ENCODE peak calls at places on chromosomes 5 and 9, in six cellular contexts. L, J, B, V, O and H are unnamed samples.
A peak's percentile ranks its signal among the peaks of the same experiment; 100 is the strongest.

GRCh38 chr9:112044183-112044582 is 130.9 kb downstream of the SUSD1 start:
- DNase-seq in O (no peak), V (no peak), J (no peak), L (no peak), B (no peak), H (no peak)

GRCh38 chr9:122122903-122123632 is 30.0 kb upstream of the TTLL11 start:
- DNase-seq in J (peak; percentile 72), L (peak; percentile 78), O (peak; percentile 69), B (peak; percentile 70), V (peak; percentile 43), H (no peak)

GRCh38 chr5:61177716-61178115 is 15.4 kb upstream of the SMIM15 start:
- DNase-seq in V (no peak), O (no peak), J (peak; percentile 59), B (no peak), L (no peak), H (no peak)

GRCh38 chr9:111298831-111299603 is 31.0 kb downstream of the OR2K2 start:
- DNase-seq in B (no peak), J (peak; percentile 71), V (peak; percentile 69), O (peak; percentile 56), L (peak; percentile 70), H (peak; percentile 34)

GRCh38 chr5:140631831-140632365 is 1.1 kb downstream of the CD14 start:
- DNase-seq in B (no peak), L (no peak), J (no peak), O (no peak), V (no peak), H (no peak)

GRCh38 chr5:2903451-2904395 is 152.2 kb upstream of the IRX2 start:
- DNase-seq in V (no peak), J (no peak), O (no peak), B (no peak), L (no peak), H (no peak)

GRCh38 chr9:126036881-126037291 is 289.7 kb downstream of the PBX3 start:
- DNase-seq in J (no peak), L (no peak), B (no peak), V (no peak), O (no peak), H (no peak)

GRCh38 chr5:107431998-107432397 is 238.7 kb downstream of the EFNA5 start:
- DNase-seq in B (no peak), O (no peak), J (no peak), V (no peak), L (peak; percentile 91), H (no peak)

GRCh38 chr5:152297866-152298265 is 107.2 kb downstream of the NMUR2 start:
- DNase-seq in J (no peak), B (no peak), L (no peak), O (no peak), V (no peak), H (no peak)

GRCh38 chr9:89425921-89426388 is 72.0 kb downstream of the SEMA4D start:
- DNase-seq in J (no peak), O (no peak), V (peak; percentile 70), B (no peak), L (no peak), H (no peak)

GRCh38 chr9:79224672-79225433 is 346.9 kb upstream of the TLE4 start:
- DNase-seq in O (peak; percentile 89), J (no peak), L (no peak), B (no peak), V (peak; percentile 43), H (peak; percentile 82)

GRCh38 chr5:172544371-172545120 is 90.2 kb upstream of the SH3PXD2B start:
- DNase-seq in J (no peak), V (no peak), O (no peak), B (no peak), L (no peak), H (no peak)

GRCh38 chr5:17228833-17229291 is 11.4 kb downstream of the BASP1 start:
- DNase-seq in L (peak; percentile 31), O (no peak), V (no peak), B (no peak), J (peak; percentile 81), H (no peak)

GRCh38 chr9:4243877-4244812 is 55.7 kb downstream of the GLIS3 start:
- DNase-seq in V (no peak), J (no peak), O (no peak), L (no peak), B (no peak), H (no peak)

GRCh38 chr9:17291766-17292165 is 156.9 kb downstream of the CNTLN start:
- DNase-seq in J (no peak), O (peak; percentile 67), V (peak; percentile 18), L (no peak), B (no peak), H (peak; percentile 16)

GRCh38 chr5:13511442-13511841 is 433.0 kb downstream of the DNAH5 start:
- DNase-seq in B (no peak), O (no peak), J (no peak), V (no peak), L (no peak), H (no peak)

GRCh38 chr9:87725900-87726709 is at the start of gene CTSL:
- DNase-seq in O (peak; percentile 72), J (no peak), L (peak; percentile 80), B (peak; percentile 95), V (no peak), H (no peak)

GRCh38 chr9:136952354-136952855 is 332 bp downstream of the LCN12 start:
- DNase-seq in J (no peak), V (no peak), B (peak; percentile 69), O (no peak), L (no peak), H (no peak)

GRCh38 chr9:134872482-134873231 is 8.0 kb upstream of the FCN2 start:
- DNase-seq in L (no peak), B (peak; percentile 11), J (no peak), O (no peak), V (no peak), H (no peak)

GRCh38 chr9:91758491-91758981 is 191.5 kb downstream of the ROR2 start:
- DNase-seq in O (peak; percentile 44), L (peak; percentile 10), B (no peak), J (peak; percentile 48), V (no peak), H (no peak)

DNA sequence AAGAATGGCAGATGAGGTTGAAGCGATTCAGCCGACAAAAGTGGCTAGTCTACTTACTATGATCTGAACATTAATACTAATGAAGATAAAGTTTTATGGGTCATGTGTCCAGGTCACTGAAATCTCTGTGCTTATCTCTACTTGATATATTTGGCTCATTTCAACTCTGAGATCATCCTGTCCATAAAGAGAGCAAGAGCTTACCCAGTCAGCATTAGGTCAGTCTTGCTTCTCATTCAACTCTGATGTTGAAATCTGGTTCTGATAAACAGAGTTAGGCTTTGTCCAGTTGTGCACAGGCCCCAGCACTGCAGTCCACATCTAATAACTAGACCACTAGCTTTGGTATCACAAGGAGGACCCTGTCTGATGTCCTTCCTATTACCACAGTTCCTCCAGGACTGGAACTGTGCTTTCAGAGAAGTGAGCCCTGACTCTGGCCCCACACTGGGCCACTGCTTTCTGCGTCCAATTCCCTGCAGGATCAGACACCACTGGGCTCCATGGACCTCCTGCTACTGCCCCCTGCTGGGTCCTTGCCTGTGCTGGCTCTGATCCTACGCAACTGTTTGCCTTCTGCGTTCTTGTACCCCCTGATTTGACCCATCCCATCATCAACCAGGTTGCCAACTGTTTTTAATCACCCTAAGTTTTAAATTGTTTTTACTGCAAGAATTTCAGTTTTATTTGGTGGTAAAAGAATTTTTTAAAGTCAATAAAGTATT is 23.7 kb upstream of the FAM120A start:
- DNase-seq in V (no peak), J (no peak), L (no peak), O (no peak), B (no peak), H (no peak)
- TF ChIP-seq CTCF in V (no peak), J (peak; percentile 13), L (peak; percentile 19), O (peak; percentile 30), B (no peak), H (no peak)

DNA sequence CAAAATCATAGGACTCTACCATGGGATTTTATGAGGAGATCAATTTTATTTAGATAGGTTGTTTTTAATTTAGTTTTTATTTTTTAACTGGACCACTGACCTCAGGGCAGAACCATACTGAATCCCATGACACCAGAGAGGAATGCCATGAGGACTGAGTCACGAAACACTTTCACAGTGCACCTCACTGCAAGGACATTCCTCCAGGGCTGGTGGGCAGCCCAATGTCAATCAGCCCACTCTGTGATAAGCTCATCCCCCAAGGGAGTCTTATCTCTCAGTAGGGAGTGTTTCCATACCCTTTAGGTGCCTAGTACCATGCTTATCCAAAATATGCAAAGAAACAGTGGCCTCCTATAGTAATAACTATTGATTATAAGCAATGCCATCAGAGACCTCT is 224.5 kb upstream of the CDH6 start:
- DNase-seq in L (no peak), J (no peak), O (peak; percentile 48), B (no peak), V (no peak), H (no peak)
- H3K4me3 ChIP-seq in L (no peak overlapping the region), J (no peak overlapping the region), O (no peak overlapping the region), B (no peak overlapping the region), V (no peak overlapping the region), H (no peak overlapping the region)

GRCh38 chr5:116032094-116032517 is at the start of gene ARL14EPL:
- DNase-seq in B (peak; percentile 22), O (peak; percentile 94), J (peak; percentile 58), V (peak; percentile 69), L (peak; percentile 98), H (peak; percentile 1)
- TF ChIP-seq CTCF in B (no peak), O (peak; percentile 57), J (peak; percentile 39), V (peak; percentile 47), L (peak; percentile 34), H (peak; percentile 10)

GRCh38 chr5:174056064-174056842 is 10.7 kb downstream of the NSG2 start:
- DNase-seq in O (no peak), V (no peak), J (peak; percentile 31), B (no peak), L (no peak), H (no peak)

GRCh38 chr5:174053891-174054290 is 8.4 kb downstream of the NSG2 start:
- DNase-seq in J (no peak), B (no peak), L (no peak), O (no peak), V (no peak), H (no peak)

GRCh38 chr5:174047472-174047871 is 2.0 kb downstream of the NSG2 start:
- DNase-seq in J (no peak), L (no peak), V (no peak), O (no peak), B (no peak), H (no peak)

GRCh38 chr5:174058433-174059122 is 13.1 kb downstream of the NSG2 start:
- DNase-seq in O (no peak), V (no peak), B (no peak), L (no peak), J (no peak), H (no peak)

GRCh38 chr5:174052636-174053035 is 7.1 kb downstream of the NSG2 start:
- DNase-seq in L (no peak), B (no peak), V (no peak), O (no peak), J (no peak), H (no peak)
- H3K4me3 ChIP-seq in L (no peak overlapping the region), B (no peak overlapping the region), V (no peak overlapping the region), O (no peak overlapping the region), J (no peak overlapping the region), H (no peak overlapping the region)

GRCh38 chr5:16160706-16161105 is 18.9 kb downstream of the MARCHF11 start:
- DNase-seq in V (peak; percentile 33), B (no peak), J (peak; percentile 62), L (peak; percentile 47), O (peak; percentile 37), H (peak; percentile 17)
- TF ChIP-seq CTCF in V (peak; percentile 75), B (no peak), J (peak; percentile 73), L (peak; percentile 57), O (peak; percentile 78), H (peak; percentile 66)